ENCODE peak calls at places on chromosomes 1 and 21, in nine cellular contexts. K, N, L, O, B, A, D, J and W are unnamed samples.

GRCh38 chr1:222250376-222250775 is 297.5 kb downstream of the HHIPL2 start:
- DNase-seq in K (peak; percentile 60), N (no peak), L (no peak), O (no peak), B (no peak), A (no peak), D (no peak), J (no peak), W (no peak)

GRCh38 chr21:41961282-41961701 is 7.5 kb upstream of the C2CD2 start:
- DNase-seq in K (peak; percentile 90), N (no peak), L (no peak), O (no peak), B (no peak), A (no peak), D (no peak), J (peak; percentile 19), W (no peak)

GRCh38 chr21:45516071-45516670 is 26.1 kb downstream of the SLC19A1 start:
- DNase-seq in K (no peak), N (no peak), L (no peak), O (no peak), B (no peak), A (peak; percentile 56), D (peak; percentile 58), J (no peak), W (no peak)

GRCh38 chr1:67761054-67761453 is 72.2 kb downstream of the GNG12 start:
- DNase-seq in K (no peak), N (no peak), L (no peak), O (no peak), B (no peak), A (no peak), D (no peak), J (no peak), W (no peak)

GRCh38 chr1:147598631-147599361 is 57.5 kb downstream of the BCL9 start:
- DNase-seq in K (peak; percentile 15), N (no peak), L (peak; percentile 32), O (peak; percentile 8), B (no peak), A (peak; percentile 69), D (peak; percentile 83), J (no peak), W (peak; percentile 28)

GRCh38 chr1:246199086-246199485 is 308.0 kb downstream of the SMYD3 start:
- DNase-seq in K (no peak), N (no peak), L (no peak), O (no peak), B (no peak), A (no peak), D (no peak), J (no peak), W (no peak)

GRCh38 chr1:53160924-53161378 is 18.5 kb upstream of the SLC1A7 start:
- DNase-seq in K (no peak), N (no peak), L (no peak), O (no peak), B (no peak), A (peak; percentile 72), D (no peak), J (no peak), W (no peak)

GRCh38 chr1:20847619-20848080 is 60.5 kb upstream of the HP1BP3 start:
- DNase-seq in K (peak; percentile 72), N (no peak), L (no peak), O (peak; percentile 7), B (no peak), A (no peak), D (no peak), J (no peak), W (no peak)

GRCh38 chr1:221751267-221751887 is 9.5 kb upstream of the DUSP10 start:
- DNase-seq in K (no peak), N (no peak), L (no peak), O (no peak), B (no peak), A (no peak), D (no peak), J (no peak), W (no peak)

GRCh38 chr1:39573097-39573465 is 3.5 kb downstream of the PABPC4 start:
- DNase-seq in K (no peak), N (no peak), L (no peak), O (no peak), B (no peak), A (no peak), D (no peak), J (no peak), W (no peak)

DNA sequence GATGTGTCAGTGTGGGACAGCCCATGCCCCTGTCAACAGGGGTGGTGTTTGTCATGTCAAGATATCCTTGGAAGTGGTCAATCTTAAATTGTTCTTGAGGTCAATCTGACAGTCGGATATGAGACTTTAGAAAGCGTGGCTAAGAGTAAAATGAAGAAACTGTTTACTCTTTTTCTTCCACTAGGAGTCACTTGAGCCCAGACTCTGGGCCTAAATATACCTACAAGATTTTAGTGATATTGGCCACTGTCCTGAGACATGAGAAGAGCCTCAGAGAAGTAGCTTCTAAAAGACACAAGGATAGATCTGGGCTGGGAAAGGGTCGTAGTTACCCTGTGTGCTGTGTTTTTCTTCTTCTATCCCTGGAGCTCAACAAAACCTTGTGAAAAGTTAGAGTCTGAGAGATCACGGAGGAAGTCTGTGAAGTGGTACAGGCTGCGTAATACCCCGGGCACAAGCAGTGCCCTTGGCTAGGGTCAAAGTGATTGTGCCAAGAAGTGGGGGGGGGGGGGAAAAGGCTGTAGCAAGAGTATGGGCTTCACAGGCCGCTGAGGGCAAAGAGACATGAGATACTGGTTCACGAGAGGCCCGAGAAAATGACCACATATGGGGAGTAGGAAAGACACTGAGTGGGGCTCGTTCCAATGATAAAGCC is 355.2 kb upstream of the GREM2 start:
- DNase-seq in K (peak; percentile 0), N (no peak), L (no peak), O (no peak), B (no peak), A (no peak), D (no peak), J (no peak), W (no peak)
- TF ChIP-seq CTCF in K (peak; percentile 31), N (no peak), L (no peak), O (peak; percentile 26), B (no peak), A (peak; percentile 41), D (no peak), J (no peak), W (no peak)

GRCh38 chr1:68808351-68808750 is 311.5 kb upstream of the DEPDC1 start:
- DNase-seq in K (no peak), N (no peak), L (peak; percentile 25), O (no peak), B (no peak), A (no peak), D (no peak), J (no peak), W (no peak)

GRCh38 chr1:68800182-68800581 is 303.3 kb upstream of the DEPDC1 start:
- DNase-seq in K (no peak), N (no peak), L (no peak), O (no peak), B (no peak), A (no peak), D (no peak), J (no peak), W (no peak)

GRCh38 chr1:68801440-68801839 is 304.6 kb upstream of the DEPDC1 start:
- DNase-seq in K (no peak), N (no peak), L (no peak), O (no peak), B (no peak), A (no peak), D (no peak), J (no peak), W (no peak)

GRCh38 chr1:68805097-68805641 is 308.3 kb upstream of the DEPDC1 start:
- DNase-seq in K (no peak), N (no peak), L (no peak), O (no peak), B (no peak), A (no peak), D (no peak), J (no peak), W (no peak)
- H3K4me3 ChIP-seq in K (no peak overlapping the region), N (no peak overlapping the region), L (no peak overlapping the region), O (no peak overlapping the region), B (no peak overlapping the region), A (no peak overlapping the region), D (no peak overlapping the region), J (no peak overlapping the region), W (no peak overlapping the region)

DNA sequence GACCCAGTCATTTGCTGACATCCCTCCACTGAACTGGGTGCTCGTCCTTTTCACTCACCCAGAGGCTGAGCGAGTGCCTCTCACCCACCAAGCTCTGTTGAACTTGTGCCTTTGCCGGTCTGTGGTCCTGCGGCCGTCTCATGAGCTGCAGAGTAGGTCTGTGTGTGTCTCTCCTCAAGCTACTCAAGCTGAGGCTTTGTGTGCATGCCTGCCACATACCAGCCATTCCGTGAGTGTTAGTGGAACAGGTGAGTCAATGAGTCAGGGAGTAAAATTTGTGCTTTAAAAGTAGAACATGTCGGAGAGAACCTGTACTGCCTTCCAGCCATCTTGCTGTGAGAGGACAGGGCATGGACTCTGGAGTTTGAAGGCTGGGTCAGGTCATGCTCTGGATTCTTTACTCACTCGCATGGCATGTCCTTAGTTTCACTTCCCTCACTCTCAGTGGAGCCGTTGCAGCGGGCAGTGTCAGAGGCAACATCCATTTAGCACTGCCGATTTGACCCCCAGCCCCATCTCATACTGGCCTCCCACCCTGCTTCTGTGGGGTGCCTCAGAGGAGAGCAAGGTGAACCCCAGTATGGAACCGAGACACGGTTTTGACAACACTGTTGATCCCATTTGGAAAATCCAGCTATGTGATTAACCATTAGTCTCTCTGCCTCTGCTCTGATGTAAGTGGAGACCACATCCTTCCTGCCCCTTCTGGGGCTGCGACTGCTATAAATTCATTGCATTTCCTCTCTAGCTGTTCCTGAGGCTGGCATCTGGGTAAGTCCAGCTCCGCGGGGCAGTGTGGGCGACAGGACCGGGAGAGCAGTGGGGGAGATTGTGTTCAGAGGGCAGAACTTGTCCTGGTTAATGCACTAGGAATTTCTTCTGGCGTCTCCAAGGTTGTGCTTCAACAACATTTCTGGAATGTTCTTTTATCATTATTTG is at the start of gene NLRP3:
- DNase-seq in K (no peak), N (no peak), L (peak; percentile 29), O (no peak), B (no peak), A (no peak), D (peak; percentile 68), J (no peak), W (no peak)
- TF ChIP-seq POLR2A in K (no peak), N (no peak), L (no peak), O (no peak), B (no peak), A (peak; percentile 50), D (peak; percentile 28), J (no peak), W (no peak)

GRCh38 chr1:156504821-156505678 is 4.5 kb upstream of the MEF2D start:
- DNase-seq in K (peak; percentile 99), N (peak; percentile 99), L (peak; percentile 99), O (peak; percentile 92), B (peak; percentile 100), A (peak; percentile 100), D (peak; percentile 100), J (peak; percentile 99), W (peak; percentile 100)

GRCh38 chr1:156504062-156504813 is 3.7 kb upstream of the MEF2D start:
- DNase-seq in K (peak; percentile 33), N (no peak), L (no peak), O (no peak), B (no peak), A (no peak), D (no peak), J (no peak), W (no peak)

GRCh38 chr1:156505679-156506298 is 5.2 kb upstream of the MEF2D start:
- DNase-seq in K (no peak), N (no peak), L (no peak), O (no peak), B (no peak), A (no peak), D (no peak), J (no peak), W (no peak)

GRCh38 chr1:156508205-156508954 is 7.8 kb upstream of the MEF2D start:
- DNase-seq in K (peak; percentile 80), N (peak; percentile 63), L (peak; percentile 83), O (no peak), B (peak; percentile 89), A (no peak), D (peak; percentile 95), J (no peak), W (peak; percentile 88)

GRCh38 chr1:156506450-156506849 is 5.9 kb upstream of the MEF2D start:
- DNase-seq in K (no peak), N (no peak), L (no peak), O (no peak), B (no peak), A (no peak), D (no peak), J (no peak), W (no peak)
- TF ChIP-seq CTCF in K (no peak), N (no peak), L (no peak), O (no peak), B (no peak), A (no peak), D (no peak), J (no peak), W (no peak)